ENCODE peak calls at places on chromosomes 6 and 20, in ten cellular contexts. One of them, this sample, is unnamed.

GRCh38 chr6:20564269-20564668 is 30.0 kb downstream of the CDKAL1 start:
- DNase-seq in putamen: peak
- DNase-seq in astrocyte: no peak
- DNase-seq in NCI-H1436: no peak
- DNase-seq in body of pancreas: no peak
- DNase-seq in WTC11: no peak
- DNase-seq in AG04449: no peak
- DNase-seq in NCI-H1105: peak
- DNase-seq in HTR-8/SVneo: no peak
- DNase-seq in pulmonary artery endothelial cell: no peak
- DNase-seq in this sample: no peak

GRCh38 chr20:50273601-50274491 is 83.2 kb downstream of the CEBPB start:
- DNase-seq in putamen: no peak
- DNase-seq in astrocyte: no peak
- DNase-seq in NCI-H1436: no peak
- DNase-seq in body of pancreas: no peak
- DNase-seq in WTC11: peak
- DNase-seq in AG04449: no peak
- DNase-seq in NCI-H1105: no peak
- DNase-seq in HTR-8/SVneo: no peak
- DNase-seq in pulmonary artery endothelial cell: no peak
- DNase-seq in this sample: no peak

GRCh38 chr6:81614292-81614691 is 138.2 kb downstream of the TENT5A start:
- DNase-seq in putamen: no peak
- DNase-seq in astrocyte: peak
- DNase-seq in NCI-H1436: no peak
- DNase-seq in body of pancreas: no peak
- DNase-seq in WTC11: no peak
- DNase-seq in AG04449: no peak
- DNase-seq in NCI-H1105: no peak
- DNase-seq in HTR-8/SVneo: no peak
- DNase-seq in pulmonary artery endothelial cell: peak
- DNase-seq in this sample: peak

GRCh38 chr6:161139766-161140553 is 133.9 kb downstream of the AGPAT4 start:
- DNase-seq in putamen: no peak
- DNase-seq in astrocyte: no peak
- DNase-seq in NCI-H1436: no peak
- DNase-seq in body of pancreas: peak
- DNase-seq in WTC11: no peak
- DNase-seq in AG04449: no peak
- DNase-seq in NCI-H1105: no peak
- DNase-seq in HTR-8/SVneo: no peak
- DNase-seq in pulmonary artery endothelial cell: no peak
- DNase-seq in this sample: no peak

GRCh38 chr20:57391439-57392129 is 388 bp downstream of the RBM38 start:
- DNase-seq in putamen: no peak
- DNase-seq in astrocyte: no peak
- DNase-seq in NCI-H1436: no peak
- DNase-seq in body of pancreas: no peak
- DNase-seq in WTC11: no peak
- DNase-seq in AG04449: no peak
- DNase-seq in NCI-H1105: no peak
- DNase-seq in HTR-8/SVneo: no peak
- DNase-seq in pulmonary artery endothelial cell: no peak
- DNase-seq in this sample: no peak

GRCh38 chr6:1527098-1527497 is 82.6 kb upstream of the FOXC1 start:
- DNase-seq in putamen: peak
- DNase-seq in astrocyte: peak
- DNase-seq in NCI-H1436: peak
- DNase-seq in body of pancreas: no peak
- DNase-seq in WTC11: peak
- DNase-seq in AG04449: no peak
- DNase-seq in NCI-H1105: no peak
- DNase-seq in HTR-8/SVneo: peak
- DNase-seq in pulmonary artery endothelial cell: no peak
- DNase-seq in this sample: no peak

GRCh38 chr6:1949533-1949932 is 295.9 kb downstream of the GMDS start:
- DNase-seq in putamen: no peak
- DNase-seq in astrocyte: peak
- DNase-seq in NCI-H1436: no peak
- DNase-seq in body of pancreas: no peak
- DNase-seq in WTC11: no peak
- DNase-seq in AG04449: no peak
- DNase-seq in NCI-H1105: no peak
- DNase-seq in HTR-8/SVneo: no peak
- DNase-seq in pulmonary artery endothelial cell: no peak
- DNase-seq in this sample: no peak

GRCh38 chr6:147204843-147205311 is 660 bp downstream of the STXBP5 start:
- DNase-seq in putamen: no peak
- DNase-seq in astrocyte: peak
- DNase-seq in NCI-H1436: no peak
- DNase-seq in body of pancreas: no peak
- DNase-seq in WTC11: no peak
- DNase-seq in AG04449: no peak
- DNase-seq in NCI-H1105: no peak
- DNase-seq in HTR-8/SVneo: no peak
- DNase-seq in pulmonary artery endothelial cell: no peak
- DNase-seq in this sample: no peak

GRCh38 chr6:1461207-1461606 is 71.8 kb downstream of the FOXF2 start:
- DNase-seq in putamen: no peak
- DNase-seq in astrocyte: peak
- DNase-seq in NCI-H1436: no peak
- DNase-seq in body of pancreas: no peak
- DNase-seq in WTC11: no peak
- DNase-seq in AG04449: no peak
- DNase-seq in NCI-H1105: no peak
- DNase-seq in HTR-8/SVneo: no peak
- DNase-seq in pulmonary artery endothelial cell: no peak
- DNase-seq in this sample: no peak

GRCh38 chr6:54892831-54893230 is 46.3 kb downstream of the FAM83B start:
- DNase-seq in putamen: no peak
- DNase-seq in astrocyte: peak
- DNase-seq in NCI-H1436: no peak
- DNase-seq in body of pancreas: no peak
- DNase-seq in WTC11: no peak
- DNase-seq in AG04449: peak
- DNase-seq in NCI-H1105: no peak
- DNase-seq in HTR-8/SVneo: no peak
- DNase-seq in pulmonary artery endothelial cell: no peak
- DNase-seq in this sample: no peak

GRCh38 chr20:63639093-63639860 is 12.4 kb upstream of the GMEB2 start:
- DNase-seq in putamen: no peak
- DNase-seq in astrocyte: no peak
- DNase-seq in NCI-H1436: no peak
- DNase-seq in body of pancreas: no peak
- DNase-seq in WTC11: no peak
- DNase-seq in AG04449: no peak
- DNase-seq in NCI-H1105: no peak
- DNase-seq in HTR-8/SVneo: no peak
- DNase-seq in pulmonary artery endothelial cell: no peak
- DNase-seq in this sample: no peak

GRCh38 chr6:39266375-39266774 is 37.1 kb upstream of the KCNK5 start:
- DNase-seq in putamen: no peak
- DNase-seq in astrocyte: no peak
- DNase-seq in NCI-H1436: no peak
- DNase-seq in body of pancreas: no peak
- DNase-seq in WTC11: no peak
- DNase-seq in AG04449: no peak
- DNase-seq in NCI-H1105: no peak
- DNase-seq in HTR-8/SVneo: no peak
- DNase-seq in pulmonary artery endothelial cell: no peak
- DNase-seq in this sample: no peak

GRCh38 chr6:47149070-47149469 is 106.9 kb upstream of the ADGRF1 start:
- DNase-seq in putamen: no peak
- DNase-seq in astrocyte: no peak
- DNase-seq in NCI-H1436: no peak
- DNase-seq in body of pancreas: no peak
- DNase-seq in WTC11: no peak
- DNase-seq in AG04449: no peak
- DNase-seq in NCI-H1105: no peak
- DNase-seq in HTR-8/SVneo: no peak
- DNase-seq in pulmonary artery endothelial cell: no peak
- DNase-seq in this sample: no peak

GRCh38 chr6:44495036-44495901 is 107.8 kb downstream of the CDC5L start:
- DNase-seq in putamen: no peak
- DNase-seq in astrocyte: no peak
- DNase-seq in NCI-H1436: no peak
- DNase-seq in body of pancreas: no peak
- DNase-seq in WTC11: no peak
- DNase-seq in AG04449: no peak
- DNase-seq in NCI-H1105: no peak
- DNase-seq in HTR-8/SVneo: no peak
- DNase-seq in pulmonary artery endothelial cell: no peak
- DNase-seq in this sample: no peak

GRCh38 chr6:44969446-44970175 is 358.5 kb upstream of the RUNX2 start:
- DNase-seq in putamen: no peak
- DNase-seq in astrocyte: peak
- DNase-seq in NCI-H1436: no peak
- DNase-seq in body of pancreas: no peak
- DNase-seq in WTC11: no peak
- DNase-seq in AG04449: no peak
- DNase-seq in NCI-H1105: no peak
- DNase-seq in HTR-8/SVneo: no peak
- DNase-seq in pulmonary artery endothelial cell: no peak
- DNase-seq in this sample: no peak

GRCh38 chr6:133707456-133707855 is 181.5 kb upstream of the TCF21 start:
- DNase-seq in putamen: no peak
- DNase-seq in astrocyte: peak
- DNase-seq in NCI-H1436: no peak
- DNase-seq in body of pancreas: no peak
- DNase-seq in WTC11: no peak
- DNase-seq in AG04449: peak
- DNase-seq in NCI-H1105: no peak
- DNase-seq in HTR-8/SVneo: peak
- DNase-seq in pulmonary artery endothelial cell: peak
- DNase-seq in this sample: peak

GRCh38 chr20:52859156-52859887 is 112.8 kb upstream of the TSHZ2 start:
- DNase-seq in putamen: no peak
- DNase-seq in astrocyte: peak
- DNase-seq in NCI-H1436: no peak
- DNase-seq in body of pancreas: peak
- DNase-seq in WTC11: peak
- DNase-seq in AG04449: no peak
- DNase-seq in NCI-H1105: no peak
- DNase-seq in HTR-8/SVneo: no peak
- DNase-seq in pulmonary artery endothelial cell: no peak
- DNase-seq in this sample: no peak